ENCODE peak calls at places on chromosomes 2 and 18, in eight cellular contexts. U, T, P, G, N, O, Y and H are unnamed samples.

GRCh38 chr2:45680351-45680967 is 29.0 kb downstream of the PRKCE start:
- DNase-seq in O (no peak), T (no peak), U (no peak), Y (no peak), P (no peak), G (no peak), N (no peak), H (no peak)

GRCh38 chr2:75238670-75239330 is 39.5 kb upstream of the TACR1 start:
- DNase-seq in U (no peak), P (no peak), G (no peak), O (no peak), Y (no peak), T (no peak), N (no peak), H (no peak)

GRCh38 chr2:241863021-241863954 is 4.6 kb upstream of the PDCD1 start:
- DNase-seq in O (peak; percentile 62), Y (no peak), T (no peak), N (no peak), P (no peak), G (peak; percentile 72), U (no peak), H (no peak)

GRCh38 chr2:27016801-27017325 is 15.9 kb upstream of the TMEM214 start:
- DNase-seq in N (peak; percentile 43), O (peak; percentile 59), P (peak; percentile 65), U (peak; percentile 64), Y (peak; percentile 73), G (peak; percentile 64), T (peak; percentile 76), H (no peak)

GRCh38 chr2:197615033-197615652 is 60.2 kb downstream of the RFTN2 start:
- DNase-seq in G (peak; percentile 18), U (no peak), O (no peak), Y (no peak), P (no peak), N (no peak), T (no peak), H (no peak)

GRCh38 chr2:205197468-205198129 is 484.7 kb upstream of the NRP2 start:
- DNase-seq in T (no peak), P (no peak), N (no peak), O (no peak), Y (no peak), G (no peak), U (no peak), H (no peak)

GRCh38 chr2:29420999-29421856 is 306.0 kb downstream of the CLIP4 start:
- DNase-seq in U (no peak), N (no peak), G (peak; percentile 15), T (no peak), O (no peak), P (no peak), Y (no peak), H (no peak)

GRCh38 chr2:68464651-68465050 is 2.4 kb downstream of the FBXO48 start:
- DNase-seq in N (no peak), G (no peak), O (no peak), Y (no peak), U (no peak), P (no peak), T (no peak), H (no peak)

GRCh38 chr2:171522804-171523338 is 597 bp downstream of the CYBRD1 start:
- DNase-seq in U (no peak), T (peak; percentile 49), O (no peak), P (no peak), Y (peak; percentile 56), G (peak; percentile 63), N (peak; percentile 16), H (no peak)

GRCh38 chr2:154338359-154338967 is 360.0 kb upstream of the KCNJ3 start:
- DNase-seq in Y (peak; percentile 43), O (no peak), T (no peak), G (no peak), P (no peak), N (no peak), U (no peak), H (no peak)

GRCh38 chr2:168137510-168138180 is 109.8 kb downstream of the STK39 start:
- DNase-seq in O (no peak), T (no peak), N (no peak), Y (no peak), P (no peak), U (no peak), G (no peak), H (no peak)

GRCh38 chr18:43620936-43621335 is 343.6 kb upstream of the SYT4 start:
- DNase-seq in Y (no peak), T (no peak), U (no peak), P (no peak), N (no peak), O (no peak), G (peak; percentile 16), H (no peak)

GRCh38 chr18:22579271-22579670 is 161.6 kb upstream of the CTAGE1 start:
- DNase-seq in P (no peak), T (no peak), Y (no peak), U (no peak), G (no peak), O (no peak), N (no peak), H (no peak)

GRCh38 chr2:219298759-219299371 is 10.3 kb downstream of the PTPRN start:
- DNase-seq in N (peak; percentile 85), O (peak; percentile 87), P (peak; percentile 93), T (peak; percentile 93), U (peak; percentile 93), Y (peak; percentile 89), G (peak; percentile 84), H (peak; percentile 89)

GRCh38 chr2:74867841-74868658 is 34.1 kb downstream of the HK2 start:
- DNase-seq in P (peak; percentile 39), Y (no peak), O (no peak), U (peak; percentile 76), N (no peak), T (no peak), G (no peak), H (peak; percentile 33)

GRCh38 chr2:190882831-190883582 is 2.4 kb downstream of the GLS start:
- DNase-seq in Y (no peak), T (no peak), N (no peak), G (peak; percentile 35), U (no peak), O (no peak), P (no peak), H (no peak)

GRCh38 chr2:12759248-12759647 is 42.5 kb downstream of the TRIB2 start:
- DNase-seq in Y (no peak), U (no peak), O (no peak), P (no peak), T (no peak), N (no peak), G (no peak), H (no peak)

GRCh38 chr2:110107092-110108079 is 8.2 kb downstream of the MALL start:
- DNase-seq in O (no peak), Y (no peak), U (no peak), N (no peak), P (no peak), T (no peak), G (no peak), H (no peak)
- TF ChIP-seq CTCF in O (no peak), Y (no peak), U (no peak), N (no peak), P (no peak), T (no peak), G (no peak), H (no peak)

GRCh38 chr2:232341061-232341738 is 37.4 kb upstream of the ALPP start:
- DNase-seq in Y (no peak), T (no peak), N (no peak), P (no peak), O (no peak), G (no peak), U (peak; percentile 53), H (peak; percentile 44)

GRCh38 chr2:232336956-232337700 is 41.4 kb upstream of the ALPP start:
- DNase-seq in T (peak; percentile 10), Y (no peak), G (no peak), O (peak; percentile 3), U (peak; percentile 37), N (no peak), P (no peak), H (peak; percentile 27)

GRCh38 chr2:232338759-232339106 is 39.8 kb upstream of the ALPP start:
- DNase-seq in P (no peak), U (no peak), O (no peak), G (no peak), N (no peak), T (no peak), Y (no peak), H (peak; percentile 58)

GRCh38 chr2:232340171-232340935 is 38.2 kb upstream of the ALPP start:
- DNase-seq in T (no peak), Y (no peak), O (no peak), P (no peak), N (no peak), G (no peak), U (peak; percentile 52), H (peak; percentile 46)

DNA sequence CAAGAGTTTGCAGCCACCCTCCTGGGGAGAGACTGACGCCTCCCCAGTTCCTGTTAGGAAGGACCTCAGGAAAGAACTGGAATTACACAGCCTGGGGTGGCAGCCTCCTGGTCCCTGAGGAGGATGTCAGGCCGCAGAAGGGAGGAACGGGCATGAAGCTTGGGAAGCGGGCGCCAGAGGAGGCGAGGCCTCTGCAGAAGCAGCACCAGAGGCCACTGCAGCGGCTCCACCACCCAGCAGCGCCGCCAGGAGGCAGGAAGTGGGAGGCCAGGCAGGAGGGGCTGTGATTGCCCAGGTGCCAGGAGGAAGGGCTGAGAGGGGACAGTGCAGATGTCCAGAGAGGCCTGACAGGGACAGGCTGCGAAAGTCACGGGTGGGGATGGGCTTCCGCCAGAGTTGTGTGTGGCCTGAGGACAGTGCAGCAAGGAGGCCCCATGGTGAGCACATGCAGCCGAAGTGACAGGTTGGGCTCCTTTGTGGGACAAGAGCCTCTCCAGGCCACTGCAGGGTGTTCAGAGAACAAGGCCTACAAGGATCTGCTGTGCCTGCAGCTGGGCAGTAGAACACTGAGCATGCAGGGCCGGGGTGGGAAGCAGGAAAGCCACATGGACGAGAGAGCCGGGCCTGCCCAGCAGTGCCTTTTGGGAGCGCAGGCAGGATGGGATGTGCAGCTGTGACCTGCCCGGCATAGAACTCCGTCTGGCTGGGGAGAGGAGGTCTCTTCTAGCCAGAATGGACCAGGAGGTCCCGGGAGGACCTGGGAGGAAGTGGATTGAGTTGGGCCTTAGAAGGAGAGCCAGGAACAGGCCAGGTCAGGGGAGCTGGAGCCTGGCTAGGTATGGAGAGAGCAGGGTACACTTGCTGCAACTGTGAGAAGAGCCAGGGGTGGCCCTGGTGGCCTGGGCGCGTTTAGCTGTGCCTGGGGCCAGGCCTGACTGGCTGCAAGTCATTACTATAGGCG is 39.1 kb upstream of the ALPP start:
- DNase-seq in O (no peak), N (no peak), U (peak; percentile 57), T (no peak), P (no peak), G (no peak), Y (peak; percentile 80), H (peak; percentile 44)
- TF ChIP-seq CTCF in O (no peak), N (no peak), U (no peak), T (no peak), P (no peak), G (no peak), Y (peak; percentile 67), H (no peak)

GRCh38 chr18:48020337-48021250 is 90.1 kb upstream of the SMAD2 start:
- DNase-seq in N (no peak), O (no peak), G (no peak), T (peak; percentile 13), U (no peak), P (no peak), Y (peak; percentile 25), H (no peak)
- TF ChIP-seq CTCF in N (no peak), O (no peak), G (no peak), T (no peak), U (no peak), P (no peak), Y (peak; percentile 10), H (no peak)

DNA sequence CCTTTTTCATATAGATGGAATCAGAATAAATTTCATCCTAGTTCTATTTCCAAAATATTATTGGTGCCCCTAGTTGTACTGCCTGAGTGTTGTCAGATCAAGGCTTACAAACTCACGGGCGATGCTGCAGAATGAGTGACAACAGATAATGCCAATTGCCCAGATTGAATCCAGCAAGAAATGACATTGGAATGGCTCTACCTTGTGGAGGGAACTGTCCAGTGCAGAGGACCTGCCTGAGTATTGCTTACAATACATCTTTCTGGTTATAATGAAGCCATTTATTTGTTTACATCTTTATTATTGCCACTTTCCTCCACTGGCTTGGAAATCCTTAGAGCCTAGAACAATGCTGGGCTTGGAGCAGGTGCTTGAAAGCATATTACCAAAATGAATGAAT is 7.8 kb upstream of the IL1R2 start:
- DNase-seq in G (no peak), O (no peak), Y (no peak), N (no peak), P (no peak), U (no peak), T (peak; percentile 16), H (no peak)
- TF ChIP-seq CTCF in G (peak; percentile 9), O (peak; percentile 14), Y (peak; percentile 46), N (peak; percentile 30), P (peak; percentile 16), U (peak; percentile 32), T (peak; percentile 30), H (peak; percentile 21)